ENCODE peak calls at places on chromosomes 6 and 20, in ten cellular contexts. N, C, A, B, H, D, I, U, W and J are unnamed samples. For H3K4me1, the result is how much of the 10 kb centered on the place peaks cover.

GRCh38 chr6:34610819-34611477 is 54.8 kb upstream of the SPDEF start:
- DNase-seq in H (peak), C (peak), N (no peak), W (peak), I (peak), B (no peak), U (peak), D (no peak), A (peak), J (no peak)

GRCh38 chr6:50076431-50076830 is 26.7 kb upstream of the DEFB112 start:
- DNase-seq in W (no peak), C (no peak), D (no peak), H (no peak), A (no peak), U (no peak), B (no peak), N (no peak), I (no peak), J (no peak)

GRCh38 chr6:146997062-146997461 is 207.2 kb upstream of the STXBP5 start:
- DNase-seq in N (no peak), C (no peak), B (no peak), U (peak), D (no peak), H (no peak), W (no peak), I (no peak), A (no peak), J (no peak)

GRCh38 chr20:40134176-40134575 is 554.9 kb downstream of the MAFB start:
- DNase-seq in N (no peak), U (no peak), I (no peak), C (no peak), H (no peak), A (no peak), D (no peak), B (no peak), W (no peak), J (no peak)

GRCh38 chr6:33505544-33506330 is 51.4 kb downstream of the ZBTB9 start:
- DNase-seq in I (no peak), H (no peak), U (peak), D (no peak), A (peak), B (no peak), N (no peak), W (no peak), C (no peak), J (no peak)

GRCh38 chr20:53872561-53873248 is 197.7 kb downstream of the BCAS1 start:
- DNase-seq in I (no peak), D (no peak), U (peak), B (peak), A (no peak), N (peak), W (no peak), C (peak), H (no peak), J (no peak)

GRCh38 chr6:111750753-111751684 is 122.2 kb downstream of the FYN start:
- DNase-seq in W (no peak), H (no peak), U (peak), N (peak), B (peak), I (no peak), C (no peak), D (no peak), A (peak), J (no peak)

GRCh38 chr20:5524886-5525285 is 208.1 kb upstream of the PROKR2 start:
- DNase-seq in W (no peak), B (no peak), C (peak), H (no peak), N (no peak), D (no peak), I (no peak), U (no peak), A (no peak), J (no peak)

GRCh38 chr20:21570285-21570992 is 56.6 kb upstream of the NKX2-2 start:
- DNase-seq in I (no peak), D (no peak), U (no peak), B (no peak), C (no peak), W (no peak), H (no peak), A (no peak), N (no peak), J (no peak)

GRCh38 chr20:48781634-48782033 is 46.2 kb downstream of the PREX1 start:
- DNase-seq in B (no peak), H (no peak), I (no peak), D (no peak), W (no peak), C (peak), N (no peak), A (no peak), U (no peak), J (no peak)

GRCh38 chr20:45892049-45892816 is 1.1 kb downstream of the CTSA start:
- DNase-seq in D (no peak), H (no peak), A (peak), W (no peak), I (peak), U (no peak), B (no peak), N (no peak), C (peak), J (no peak)

GRCh38 chr6:159594106-159594749 is 98.8 kb downstream of the SOD2 start:
- DNase-seq in U (peak), N (no peak), C (no peak), W (peak), B (no peak), H (no peak), D (no peak), I (no peak), A (no peak), J (no peak)

GRCh38 chr6:18444176-18444575 is 57.0 kb downstream of the RNF144B start:
- DNase-seq in A (no peak), H (no peak), C (no peak), N (no peak), U (peak), D (no peak), W (no peak), I (no peak), B (no peak), J (no peak)

GRCh38 chr6:34248198-34248726 is 544 bp downstream of the SMIM29 start:
- DNase-seq in U (no peak), W (no peak), A (peak), B (no peak), H (no peak), N (peak), C (no peak), I (peak), D (peak), J (peak)

GRCh38 chr6:157513004-157513603 is 132.1 kb downstream of the ZDHHC14 start:
- DNase-seq in I (no peak), W (no peak), N (no peak), A (no peak), U (no peak), H (no peak), B (no peak), D (no peak), C (no peak), J (no peak)

GRCh38 chr6:140794544-140794943 is 1338.2 kb upstream of the GJE1 start:
- DNase-seq in H (no peak), I (no peak), A (no peak), W (no peak), N (no peak), B (no peak), U (no peak), C (no peak), D (no peak), J (no peak)

GRCh38 chr20:33233129-33233774 is 2.5 kb upstream of the BPIFA1 start:
- DNase-seq in U (no peak), D (no peak), H (no peak), A (peak), N (no peak), B (no peak), W (no peak), C (no peak), I (no peak), J (no peak)

GRCh38 chr20:36856196-36856595 is 19.7 kb upstream of the TLDC2 start:
- DNase-seq in C (no peak), H (no peak), I (no peak), U (no peak), N (no peak), B (no peak), D (no peak), A (peak), W (no peak), J (no peak)

GRCh38 chr20:50750145-50750671 is 18.8 kb downstream of the PARD6B start:
- DNase-seq in H (no peak), U (no peak), W (no peak), I (no peak), N (no peak), D (no peak), B (no peak), C (no peak), A (peak), J (no peak)

GRCh38 chr20:34311118-34312023 is 8.2 kb upstream of the AHCY start:
- DNase-seq in A (peak), D (no peak), I (no peak), H (no peak), B (no peak), U (no peak), W (no peak), N (no peak), C (no peak), J (no peak)

GRCh38 chr6:67591910-67592309 is 1043.2 kb upstream of the ADGRB3 start:
- DNase-seq in I (no peak), W (no peak), D (no peak), C (no peak), B (no peak), H (no peak), A (no peak), U (no peak), N (no peak), J (no peak)

GRCh38 chr6:116111552-116112528 is 11.2 kb downstream of the NT5DC1 start:
- DNase-seq in C (peak), D (peak), H (no peak), B (no peak), I (peak), N (peak), A (peak), U (peak), W (no peak), J (no peak)

GRCh38 chr6:161660666-161661571 is 387.1 kb upstream of the AGPAT4 start:
- DNase-seq in W (no peak), C (peak), B (no peak), A (no peak), H (no peak), D (no peak), I (no peak), N (no peak), U (no peak), J (no peak)

GRCh38 chr20:3923818-3924217 is 34.6 kb downstream of the PANK2 start:
- DNase-seq in U (peak), H (no peak), W (no peak), N (no peak), C (peak), I (no peak), B (no peak), D (no peak), A (no peak), J (no peak)

GRCh38 chr6:109867009-109867969 is 110.8 kb upstream of the GPR6 start:
- DNase-seq in N (no peak), H (no peak), W (no peak), U (no peak), A (peak), B (no peak), C (no peak), D (peak), I (no peak), J (peak)

GRCh38 chr6:2166717-2167116 is 78.7 kb downstream of the GMDS start:
- DNase-seq in D (no peak), I (no peak), A (no peak), U (peak), W (peak), H (no peak), C (no peak), B (no peak), N (no peak), J (no peak)

GRCh38 chr6:9020001-9020400 is 584.7 kb upstream of the SLC35B3 start:
- DNase-seq in A (no peak), D (no peak), B (no peak), U (peak), I (no peak), H (no peak), W (no peak), C (no peak), N (no peak), J (no peak)

GRCh38 chr6:362231-362923 is 29.2 kb upstream of the IRF4 start:
- DNase-seq in U (no peak), N (no peak), W (no peak), H (no peak), B (no peak), D (no peak), I (no peak), C (no peak), A (no peak), J (peak)

GRCh38 chr20:16863315-16863714 is 115.2 kb downstream of the OTOR start:
- DNase-seq in B (no peak), W (no peak), I (no peak), U (no peak), N (no peak), H (no peak), A (no peak), D (no peak), C (no peak), J (no peak)

GRCh38 chr6:33375143-33375649 is 16.4 kb upstream of the KIFC1 start:
- DNase-seq in N (no peak), A (no peak), I (no peak), U (peak), B (no peak), D (peak), C (peak), H (no peak), W (no peak), J (peak)

GRCh38 chr20:4017051-4017702 is 1.8 kb upstream of the RNF24 start:
- DNase-seq in A (peak), I (no peak), U (no peak), D (no peak), W (no peak), B (no peak), N (no peak), H (no peak), C (no peak), J (no peak)

GRCh38 chr6:32186496-32186840 is 2.4 kb upstream of the AGER start:
- DNase-seq in H (no peak), U (no peak), B (no peak), W (no peak), D (no peak), C (no peak), N (no peak), A (no peak), I (no peak), J (no peak)

GRCh38 chr20:33279261-33279910 is 3.6 kb upstream of the BPIFB1 start:
- DNase-seq in I (no peak), H (no peak), B (no peak), A (peak), D (no peak), W (no peak), C (no peak), U (no peak), N (no peak), J (no peak)

GRCh38 chr6:15362274-15363160 is 116.6 kb downstream of the JARID2 start:
- DNase-seq in C (no peak), I (no peak), N (no peak), H (no peak), D (no peak), U (no peak), B (no peak), A (no peak), W (no peak), J (no peak)

GRCh38 chr6:4651831-4652467 is 124.3 kb upstream of the CDYL start:
- DNase-seq in B (no peak), U (no peak), C (no peak), H (no peak), A (no peak), D (no peak), W (no peak), N (no peak), I (no peak), J (no peak)

GRCh38 chr6:149473080-149474052 is 11.4 kb downstream of the ZC3H12D start:
- DNase-seq in I (peak), C (peak), N (peak), D (no peak), U (peak), A (no peak), W (no peak), B (no peak), H (no peak), J (no peak)

GRCh38 chr6:76448109-76448508 is 375.6 kb upstream of the IMPG1 start:
- DNase-seq in I (no peak), W (no peak), D (no peak), U (no peak), H (no peak), A (no peak), C (no peak), B (no peak), N (no peak), J (no peak)

DNA sequence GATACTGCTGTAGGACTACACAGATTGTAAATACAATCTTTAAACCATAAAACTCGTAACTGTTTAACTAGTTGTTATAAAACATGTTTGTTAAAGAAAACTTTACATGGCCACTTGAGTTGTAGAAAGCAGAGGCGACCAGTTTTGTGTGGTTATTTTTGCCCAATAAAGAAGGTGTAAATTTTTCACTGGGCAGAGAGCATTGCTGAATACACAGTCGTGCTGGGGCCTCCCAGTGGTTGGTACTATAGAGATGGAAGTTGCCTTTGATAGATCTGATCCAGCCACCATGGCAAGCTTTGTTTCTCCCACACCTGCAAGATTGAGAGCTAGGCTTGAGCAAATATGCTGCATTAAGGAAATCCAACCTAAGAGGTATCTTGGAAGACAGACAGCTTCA is 34.0 kb upstream of the YWHAB start:
- DNase-seq in B (no peak), D (no peak), I (no peak), N (no peak), C (no peak), W (no peak), A (peak), H (no peak), U (no peak), J (no peak)
- H3K4me1 ChIP-seq in B (under half), D (under half), I (under half), N (under half), C (under half), W (under half), A (under half), H (under half), U (under half), J (under half)

GRCh38 chr6:166514196-166514595 is 72.3 kb downstream of the RAMACL start:
- DNase-seq in N (no peak), I (no peak), H (no peak), C (no peak), A (peak), W (no peak), U (no peak), B (no peak), D (no peak), J (no peak)
- TF ChIP-seq CTCF in N (no peak), I (no peak), H (no peak), C (no peak), A (peak), W (no peak), U (no peak), B (no peak), D (no peak), J (peak)

GRCh38 chr6:30802731-30803130 is 58.4 kb upstream of the IER3 start:
- DNase-seq in D (no peak), A (no peak), H (no peak), I (no peak), U (no peak), W (no peak), B (no peak), N (no peak), C (no peak), J (no peak)
- H3K4me1 ChIP-seq in D (under half), A (under half), H (under half), I (under half), U (under half), W (under half), B (under half), N (under half), C (under half), J (under half)

GRCh38 chr6:64041373-64041772 is 405.8 kb downstream of the PHF3 start:
- DNase-seq in A (no peak), D (no peak), N (no peak), W (no peak), I (no peak), U (no peak), H (no peak), B (no peak), C (no peak), J (no peak)
- TF ChIP-seq CTCF in A (no peak), D (no peak), N (no peak), W (no peak), I (no peak), U (no peak), H (no peak), B (no peak), C (no peak), J (no peak)

GRCh38 chr6:43899830-43900229 is 129.8 kb downstream of the VEGFA start:
- DNase-seq in B (no peak), N (no peak), D (no peak), H (no peak), U (no peak), A (no peak), I (no peak), C (no peak), W (no peak), J (no peak)
- H3K4me1 ChIP-seq in B (under half), N (under half), D (under half), H (under half), U (under half), A (under half), I (under half), C (under half), W (under half), J (under half)